ENCODE peak calls at places on chromosomes 3 and 15, in five cellular contexts. N is activated T-cell treated with anti-CD3 and anti-CD28 coated beads, Interleukin-2, amount 50 U/mL, for 24 hours; K is AG09309; F is posterior vena cava; M is naive thymus-derived CD8-positive, alpha-beta T cell. S is an unnamed sample.

GRCh38 chr3:187836848-187837770 is 91.8 kb upstream of the BCL6 start:
- DNase-seq in N (no peak), K (peak; percentile 11), M (no peak), F (no peak), S (no peak)

GRCh38 chr3:16884084-16884747 is 539 bp upstream of the PLCL2 start:
- DNase-seq in K (no peak), N (peak; percentile 88), F (peak; percentile 90), M (peak; percentile 73), S (peak; percentile 60)

GRCh38 chr3:50299929-50300680 is 900 bp upstream of the HYAL3 start:
- DNase-seq in N (no peak), F (no peak), M (no peak), K (no peak), S (no peak)

GRCh38 chr15:74240002-74240568 is 4.0 kb downstream of the CCDC33 start:
- DNase-seq in M (no peak), K (peak; percentile 45), F (peak; percentile 88), N (no peak), S (no peak)

GRCh38 chr3:155031191-155031590 is 48.9 kb upstream of the MME start:
- DNase-seq in K (no peak), F (no peak), N (no peak), M (no peak), S (no peak)

GRCh38 chr3:188941103-188941502 is 230.7 kb upstream of the TPRG1 start:
- DNase-seq in M (no peak), F (no peak), K (no peak), N (no peak), S (no peak)

GRCh38 chr3:143040264-143040879 is 39.0 kb downstream of the U2SURP start:
- DNase-seq in F (no peak), K (no peak), N (no peak), M (no peak), S (no peak)

GRCh38 chr15:40106203-40107161 is 2.2 kb downstream of the BMF start:
- DNase-seq in N (no peak), M (no peak), K (no peak), F (peak; percentile 83), S (no peak)

GRCh38 chr3:128496602-128497304 is 3.8 kb upstream of the GATA2 start:
- DNase-seq in F (no peak), N (no peak), K (no peak), M (no peak), S (no peak)

GRCh38 chr3:180417241-180417640 is 184.7 kb upstream of the TTC14 start:
- DNase-seq in N (no peak), K (no peak), F (no peak), M (no peak), S (no peak)

GRCh38 chr15:52440414-52440813 is 88.3 kb downstream of the MYO5A start:
- DNase-seq in K (no peak), N (peak; percentile 37), F (no peak), M (no peak), S (no peak)

GRCh38 chr15:47523669-47524068 is 193.6 kb upstream of the SEMA6D start:
- DNase-seq in K (no peak), F (no peak), N (no peak), M (no peak), S (no peak)

GRCh38 chr15:20358066-20358780 is 183.4 kb downstream of the GOLGA6L6 start:
- DNase-seq in N (peak; percentile 34), K (no peak), F (peak; percentile 86), M (no peak), S (no peak)

GRCh38 chr3:81419196-81419595 is 342.2 kb downstream of the GBE1 start:
- DNase-seq in F (no peak), K (no peak), N (no peak), M (no peak), S (no peak)

GRCh38 chr3:192916455-192917257 is 1.0 kb downstream of the MB21D2 start:
- DNase-seq in N (peak; percentile 56), M (peak; percentile 19), K (no peak), F (peak; percentile 91), S (no peak)

GRCh38 chr3:11080492-11080891 is 73.8 kb upstream of the HRH1 start:
- DNase-seq in K (no peak), M (no peak), N (no peak), F (no peak), S (no peak)

GRCh38 chr3:37272743-37273142 is 98.4 kb upstream of the LRRFIP2 start:
- DNase-seq in M (no peak), K (no peak), N (no peak), F (no peak), S (no peak)

GRCh38 chr3:183381673-183382072 is 46.7 kb downstream of the MCF2L2 start:
- DNase-seq in K (no peak), M (no peak), F (no peak), N (no peak), S (no peak)

GRCh38 chr15:95929232-95929846 is 401.2 kb upstream of the NR2F2 start:
- DNase-seq in F (no peak), N (no peak), M (no peak), K (no peak), S (peak; percentile 61)

GRCh38 chr3:172646439-172647015 is 64.3 kb downstream of the NCEH1 start:
- DNase-seq in N (no peak), F (no peak), M (no peak), K (no peak), S (no peak)